ENCODE peak calls at places on chromosomes 1 and 21, in five cellular contexts. M is aorta, Q is brain microvascular endothelial cell, T is dorsolateral prefrontal cortex, C is fibroblast of lung. X is an unnamed sample.

GRCh38 chr1:205060746-205061145 is 17.7 kb downstream of the CNTN2 start:
- DNase-seq in T (no peak), M (no peak), C (no peak), Q (no peak), X (no peak)

GRCh38 chr1:66705100-66705499 is 47.2 kb upstream of the DYNLT5 start:
- DNase-seq in T (no peak), M (no peak), C (no peak), Q (peak), X (no peak)

GRCh38 chr1:1079408-1080121 is 5.5 kb upstream of the RNF223 start:
- DNase-seq in T (peak), C (peak), M (peak), Q (peak), X (no peak)

GRCh38 chr1:206851611-206852010 is 13.8 kb upstream of the IL20 start:
- DNase-seq in C (peak), M (no peak), T (no peak), Q (no peak), X (no peak)

GRCh38 chr1:65079941-65080340 is 68.1 kb upstream of the AK4 start:
- DNase-seq in T (no peak), C (peak), M (no peak), Q (peak), X (no peak)

GRCh38 chr1:14606632-14607031 is 8.1 kb downstream of the KAZN start:
- DNase-seq in Q (no peak), C (no peak), M (no peak), T (no peak), X (no peak)

GRCh38 chr1:226702318-226702956 is 36.6 kb downstream of the ITPKB start:
- DNase-seq in M (no peak), T (no peak), C (peak), Q (peak), X (no peak)

GRCh38 chr21:43991447-43991991 is 20.6 kb upstream of the TRAPPC10 start:
- DNase-seq in M (no peak), Q (no peak), T (no peak), C (no peak), X (no peak)

GRCh38 chr1:48177257-48177656 is 45.3 kb upstream of the SLC5A9 start:
- DNase-seq in M (no peak), Q (no peak), T (no peak), C (no peak), X (no peak)

DNA sequence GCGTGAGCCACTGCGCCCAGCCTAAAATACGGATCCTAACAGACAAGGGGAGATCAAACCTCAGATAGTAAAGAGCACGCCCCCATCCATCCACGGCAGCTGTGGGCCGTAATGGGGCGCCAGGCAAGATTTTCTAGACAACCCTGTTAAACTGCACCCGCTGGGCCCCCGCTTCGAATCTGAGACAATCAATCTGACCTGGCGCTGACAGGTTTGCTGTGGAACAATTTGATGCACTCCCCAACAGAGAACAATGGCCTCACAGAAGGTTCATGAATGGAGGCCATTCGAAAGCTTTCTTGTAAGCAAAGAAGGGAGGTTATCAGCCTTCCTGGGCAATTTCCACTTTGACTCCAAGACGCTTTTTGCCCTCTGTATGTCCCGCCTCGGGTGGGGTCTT is 30.5 kb downstream of the CLSTN1 start:
- DNase-seq in T (no peak), Q (no peak), C (no peak), M (no peak), X (no peak)
- H3K27ac ChIP-seq in T (no peak), Q (no peak), C (no peak), M (no peak), X (no peak)

GRCh38 chr21:38994014-38994413 is 188.3 kb downstream of the ETS2 start:
- DNase-seq in Q (no peak), T (no peak), M (no peak), C (no peak), X (no peak)

GRCh38 chr21:38993561-38993960 is 187.8 kb downstream of the ETS2 start:
- DNase-seq in M (peak), T (no peak), Q (peak), C (peak), X (no peak)

GRCh38 chr21:38990424-38990794 is 184.7 kb downstream of the ETS2 start:
- DNase-seq in Q (no peak), M (no peak), C (no peak), T (no peak), X (no peak)

GRCh38 chr21:38995071-38995669 is 188.1 kb downstream of the PSMG1 start:
- DNase-seq in M (no peak), T (no peak), C (no peak), Q (no peak), X (no peak)

DNA sequence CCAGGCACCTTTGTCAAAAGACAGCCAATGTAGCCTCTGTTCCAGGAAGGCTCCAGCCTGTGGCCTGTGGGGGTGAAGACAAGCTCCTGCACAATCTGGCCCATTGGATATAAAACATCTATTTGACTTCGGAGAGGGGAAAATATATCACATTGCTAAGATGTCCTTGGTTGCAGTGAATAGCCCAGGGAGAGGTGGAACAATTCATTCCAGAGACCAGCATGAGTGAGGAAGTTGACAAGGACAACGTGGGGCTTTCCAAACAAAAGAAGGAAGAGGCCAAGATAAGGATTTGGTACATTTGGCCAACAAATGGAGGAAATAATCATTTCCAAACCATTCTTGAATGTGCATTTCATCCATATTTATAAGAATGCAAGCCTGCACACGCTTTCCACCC is 187.0 kb downstream of the ETS2 start:
- DNase-seq in Q (no peak), T (no peak), C (no peak), M (no peak), X (no peak)
- H3K27ac ChIP-seq in Q (no peak), T (peak), C (no peak), M (peak), X (peak)

GRCh38 chr1:175272361-175272760 is 79.8 kb upstream of the KIAA0040 start:
- DNase-seq in Q (no peak), C (no peak), T (no peak), M (no peak), X (no peak)

GRCh38 chr1:175267716-175268416 is 75.3 kb upstream of the KIAA0040 start:
- DNase-seq in C (no peak), T (no peak), M (no peak), Q (no peak), X (no peak)

GRCh38 chr1:175268720-175269119 is 76.1 kb upstream of the KIAA0040 start:
- DNase-seq in T (no peak), C (no peak), M (no peak), Q (no peak), X (no peak)

GRCh38 chr1:175270361-175270760 is 77.8 kb upstream of the KIAA0040 start:
- DNase-seq in M (no peak), C (no peak), T (no peak), Q (no peak), X (no peak)

DNA sequence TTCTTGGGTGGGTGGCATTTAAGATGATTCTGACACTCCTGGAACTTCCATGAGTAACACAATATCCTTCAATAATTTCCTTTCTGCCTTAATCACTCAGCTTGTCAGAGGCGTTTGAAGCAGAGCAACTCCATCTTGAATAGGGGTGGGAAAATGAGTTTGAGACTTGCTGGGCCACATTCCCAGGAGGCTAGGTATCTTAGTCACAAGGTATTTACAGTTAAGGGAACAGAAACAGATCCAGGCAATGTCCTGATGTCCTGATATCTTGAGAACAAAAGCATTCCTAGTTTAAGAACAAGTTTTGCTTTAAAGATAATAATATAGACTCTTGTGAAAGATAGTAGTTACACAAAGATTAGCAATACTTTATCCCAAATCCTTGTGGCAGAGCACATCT is 76.6 kb upstream of the KIAA0040 start:
- DNase-seq in M (no peak), T (no peak), C (no peak), Q (no peak), X (no peak)
- H3K27ac ChIP-seq in M (no peak), T (no peak), C (peak), Q (no peak), X (peak)

GRCh38 chr1:238639861-238640260 is 746.5 kb upstream of the CHRM3 start:
- DNase-seq in M (no peak), Q (no peak), C (no peak), T (no peak), X (no peak)
- H3K27ac ChIP-seq in M (no peak), Q (no peak), C (no peak), T (no peak), X (no peak)

GRCh38 chr1:227937031-227937430 is 10.7 kb downstream of the WNT9A start:
- DNase-seq in C (no peak), Q (no peak), M (peak), T (peak), X (no peak)
- H3K27ac ChIP-seq in C (no peak), Q (no peak), M (no peak), T (no peak), X (no peak)

DNA sequence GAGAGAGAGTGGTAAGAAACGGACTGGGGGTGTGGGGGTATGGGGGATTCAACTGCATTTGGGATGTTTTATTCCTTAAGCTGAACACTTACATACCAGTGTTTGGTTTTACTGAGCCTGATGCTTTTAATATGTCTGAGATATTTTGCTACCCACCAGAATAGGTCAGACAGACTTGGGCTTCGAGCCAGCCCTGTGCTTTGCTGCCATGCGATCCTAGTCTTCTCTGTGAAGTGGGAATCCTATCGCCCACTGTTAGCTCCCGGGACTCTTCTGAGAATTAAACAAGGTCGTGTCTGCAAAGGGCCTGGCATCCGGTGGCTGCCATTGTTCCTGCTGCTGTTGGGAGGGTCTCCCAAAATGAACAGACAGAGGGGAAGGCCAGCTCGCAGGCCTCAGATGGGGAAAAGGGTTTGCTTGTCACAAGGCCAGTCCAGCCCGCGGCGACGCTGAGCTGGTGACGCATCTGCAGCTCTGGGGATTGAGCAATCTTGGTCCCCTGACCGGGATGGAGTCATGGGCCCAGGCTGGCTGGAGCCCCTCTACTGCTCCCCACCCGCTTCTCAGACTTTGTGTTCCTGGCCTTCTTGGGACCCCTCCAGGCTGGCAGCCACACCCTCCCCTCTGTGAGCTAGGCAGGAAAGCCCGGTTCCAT is 26.9 kb upstream of the ECE1 start:
- DNase-seq in Q (peak), T (peak), C (peak), M (peak), X (peak)
- H3K27ac ChIP-seq in Q (peak), T (peak), C (peak), M (peak), X (peak)

DNA sequence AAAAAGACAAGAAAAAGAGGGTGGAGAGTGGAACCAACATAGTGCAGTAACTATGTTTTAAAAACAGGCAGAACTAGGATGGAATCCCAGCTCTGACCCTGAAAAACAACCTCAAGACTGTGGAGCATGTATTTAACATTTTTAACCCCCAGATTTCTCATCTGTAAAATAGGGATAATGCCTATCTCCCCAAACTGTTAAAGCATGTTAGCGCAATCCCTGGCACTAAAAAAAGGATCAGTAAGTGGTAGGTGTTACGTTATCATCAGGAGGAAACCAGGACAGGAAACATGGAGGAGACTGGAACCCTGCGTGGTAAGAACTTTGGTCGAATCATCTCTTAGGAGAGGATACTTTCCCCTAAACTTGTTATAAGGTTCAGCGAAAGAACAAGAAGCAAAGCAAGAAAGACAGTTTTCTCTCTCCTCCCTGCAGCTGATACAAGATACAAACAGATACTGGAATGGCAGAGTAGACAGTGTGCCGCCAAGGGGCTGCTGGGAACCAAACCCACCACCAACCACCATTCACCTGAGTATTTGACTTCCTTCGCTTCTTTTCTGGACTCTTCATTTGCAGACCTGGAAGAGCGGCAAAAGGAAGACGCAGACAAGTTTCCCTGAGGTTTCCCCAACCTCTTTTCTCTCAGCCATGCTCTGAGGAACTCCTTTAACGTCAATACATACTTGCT is 991 bp downstream of the PYGO2 start:
- DNase-seq in T (no peak), Q (no peak), C (no peak), M (peak), X (no peak)
- H3K27ac ChIP-seq in T (peak), Q (no peak), C (peak), M (no peak), X (peak)

X was measured in coronary artery.